ENCODE peak calls at places on chromosomes 1 and 21, in ten cellular contexts. E, R, F, C, I, J, N, K, Z and W are unnamed samples.

GRCh38 chr1:17696417-17697301 is 58.5 kb upstream of the ACTL8 start:
- DNase-seq in E (no peak), Z (peak), C (peak), I (peak), R (peak), N (no peak), J (no peak), K (peak), F (no peak), W (no peak)

GRCh38 chr1:215957692-215958091 is 390.6 kb downstream of the KCTD3 start:
- DNase-seq in E (no peak), N (no peak), F (no peak), R (peak), Z (peak), K (no peak), J (peak), C (no peak), I (no peak), W (no peak)

GRCh38 chr1:88311907-88312306 is 372.2 kb upstream of the PKN2 start:
- DNase-seq in Z (peak), R (no peak), F (no peak), K (no peak), I (no peak), J (no peak), C (no peak), E (no peak), N (no peak), W (no peak)

GRCh38 chr1:6003568-6004411 is 11.6 kb upstream of the NPHP4 start:
- DNase-seq in C (no peak), F (no peak), I (peak), E (no peak), N (no peak), K (no peak), J (peak), Z (no peak), R (no peak), W (no peak)

GRCh38 chr1:218787826-218788225 is 385.9 kb upstream of the LYPLAL1 start:
- DNase-seq in C (no peak), R (no peak), Z (no peak), I (no peak), K (no peak), J (no peak), F (no peak), E (no peak), N (no peak), W (no peak)

GRCh38 chr1:171919891-171920887 is 78.9 kb downstream of the DNM3 start:
- DNase-seq in J (no peak), K (no peak), I (no peak), F (no peak), Z (no peak), N (no peak), E (no peak), C (peak), R (no peak), W (no peak)

GRCh38 chr1:55472784-55473183 is 257.6 kb upstream of the USP24 start:
- DNase-seq in Z (no peak), I (peak), K (peak), J (no peak), C (peak), E (no peak), F (no peak), R (peak), N (no peak), W (no peak)

GRCh38 chr1:230572121-230573083 is 69.9 kb upstream of the COG2 start:
- DNase-seq in E (no peak), Z (peak), K (no peak), N (no peak), I (peak), F (no peak), J (no peak), C (no peak), R (no peak), W (no peak)

GRCh38 chr1:179288977-179289376 is 4.6 kb upstream of the SOAT1 start:
- DNase-seq in N (no peak), I (no peak), K (no peak), Z (no peak), E (no peak), F (no peak), J (no peak), C (no peak), R (no peak), W (no peak)

GRCh38 chr1:27787895-27788294 is 14.9 kb downstream of the STX12 start:
- DNase-seq in Z (peak), E (no peak), K (peak), R (peak), J (no peak), C (peak), I (no peak), F (no peak), N (no peak), W (no peak)

GRCh38 chr1:42779725-42780124 is 5.1 kb upstream of the TMEM269 start:
- DNase-seq in C (no peak), F (no peak), E (no peak), N (peak), J (no peak), Z (no peak), K (no peak), I (no peak), R (no peak), W (no peak)

GRCh38 chr1:59766463-59766862 is 48.3 kb upstream of the HOOK1 start:
- DNase-seq in N (no peak), C (peak), K (no peak), Z (no peak), I (no peak), F (no peak), R (peak), E (no peak), J (no peak), W (no peak)

GRCh38 chr1:155018617-155019348 is 14.8 kb downstream of the DCST2 start:
- DNase-seq in K (no peak), I (no peak), N (no peak), Z (no peak), C (peak), E (no peak), R (no peak), F (no peak), J (peak), W (no peak)

GRCh38 chr1:18482721-18483425 is 2.1 kb downstream of the KLHDC7A start:
- DNase-seq in I (no peak), J (no peak), K (no peak), E (no peak), C (no peak), R (no peak), N (no peak), F (no peak), Z (no peak), W (no peak)

GRCh38 chr1:91120421-91120820 is 98.6 kb upstream of the ZNF644 start:
- DNase-seq in J (no peak), R (no peak), N (no peak), I (no peak), F (no peak), Z (peak), K (no peak), E (no peak), C (peak), W (no peak)

GRCh38 chr1:180235077-180235501 is 5.0 kb downstream of the LHX4 start:
- DNase-seq in Z (no peak), I (no peak), R (no peak), K (no peak), F (no peak), E (no peak), C (no peak), J (no peak), N (no peak), W (no peak)

GRCh38 chr1:16980473-16981268 is at the start of gene MFAP2:
- DNase-seq in Z (peak), I (peak), E (no peak), J (no peak), F (no peak), R (peak), C (peak), N (no peak), K (no peak), W (no peak)

GRCh38 chr1:92840600-92840999 is 8.8 kb downstream of the RPL5 start:
- DNase-seq in N (no peak), I (no peak), R (no peak), J (no peak), Z (no peak), F (no peak), K (no peak), C (no peak), E (no peak), W (no peak)

GRCh38 chr1:31394628-31395193 is 18.3 kb upstream of the SERINC2 start:
- DNase-seq in Z (peak), K (peak), J (peak), R (peak), N (peak), C (peak), F (peak), I (peak), E (peak), W (peak)

GRCh38 chr1:8018492-8019228 is 7.4 kb downstream of the ERRFI1 start:
- DNase-seq in K (no peak), C (no peak), Z (no peak), I (no peak), J (peak), E (no peak), F (no peak), R (no peak), N (no peak), W (no peak)

GRCh38 chr1:938088-938683 is 14.5 kb downstream of the SAMD11 start:
- DNase-seq in Z (peak), J (no peak), I (no peak), R (peak), F (no peak), N (no peak), E (no peak), C (peak), K (no peak), W (peak)

GRCh38 chr1:53734650-53735211 is 4.2 kb downstream of the GLIS1 start:
- DNase-seq in J (no peak), K (no peak), E (no peak), R (no peak), C (peak), N (no peak), I (no peak), F (no peak), Z (peak), W (no peak)

GRCh38 chr1:15283500-15283899 is 36.5 kb downstream of the FHAD1 start:
- DNase-seq in F (no peak), R (no peak), J (no peak), N (no peak), Z (no peak), E (no peak), K (no peak), C (no peak), I (peak), W (no peak)

GRCh38 chr1:18636762-18637552 is 6.3 kb downstream of the PAX7 start:
- DNase-seq in C (no peak), I (no peak), E (no peak), K (no peak), J (no peak), N (no peak), R (no peak), Z (no peak), F (no peak), W (no peak)

GRCh38 chr1:51693420-51694144 is 76.7 kb downstream of the OSBPL9 start:
- DNase-seq in I (no peak), E (no peak), R (peak), K (peak), J (no peak), C (no peak), Z (no peak), F (no peak), N (no peak), W (peak)

GRCh38 chr1:29655945-29656866 is 419.9 kb downstream of the PTPRU start:
- DNase-seq in J (no peak), R (no peak), I (peak), Z (no peak), C (no peak), K (no peak), E (no peak), F (no peak), N (no peak), W (peak)

GRCh38 chr1:54335396-54336056 is 70.7 kb downstream of the SSBP3 start:
- DNase-seq in E (no peak), C (peak), K (peak), Z (peak), R (peak), F (no peak), I (no peak), N (no peak), J (no peak), W (no peak)

GRCh38 chr1:53343831-53344668 is 16.2 kb upstream of the LRP8 start:
- DNase-seq in Z (peak), N (no peak), E (no peak), R (no peak), J (no peak), C (peak), K (no peak), F (no peak), I (peak), W (no peak)

GRCh38 chr21:40752125-40752524 is 94.8 kb downstream of the DSCAM start:
- DNase-seq in K (no peak), E (no peak), N (no peak), J (peak), Z (no peak), I (peak), C (no peak), F (no peak), R (no peak), W (no peak)

GRCh38 chr21:19120591-19120990 is 717.0 kb upstream of the TMPRSS15 start:
- DNase-seq in Z (no peak), J (no peak), E (no peak), K (no peak), R (no peak), F (no peak), I (peak), C (no peak), N (no peak), W (no peak)

GRCh38 chr1:6688001-6688400 is 13.6 kb downstream of the DNAJC11 start:
- DNase-seq in R (peak), N (no peak), Z (no peak), F (no peak), E (no peak), C (peak), J (no peak), K (peak), I (no peak), W (no peak)

GRCh38 chr1:96782861-96783260 is 61.3 kb downstream of the PTBP2 start:
- DNase-seq in J (no peak), N (no peak), Z (no peak), I (no peak), K (no peak), F (no peak), C (peak), E (no peak), R (peak), W (no peak)

GRCh38 chr1:184811439-184812111 is 56.9 kb upstream of the EDEM3 start:
- DNase-seq in Z (no peak), I (no peak), R (peak), F (no peak), K (no peak), C (no peak), N (no peak), E (no peak), J (no peak), W (no peak)

GRCh38 chr21:41640756-41641509 is 125.9 kb downstream of the RIPK4 start:
- DNase-seq in F (no peak), E (no peak), C (peak), I (no peak), N (no peak), K (no peak), R (peak), J (no peak), Z (no peak), W (no peak)

GRCh38 chr1:176989023-176989422 is 175.5 kb downstream of the ASTN1 start:
- DNase-seq in I (no peak), N (no peak), J (no peak), F (no peak), Z (no peak), E (no peak), R (peak), C (peak), K (no peak), W (no peak)

GRCh38 chr1:168972887-168973286 is 133.6 kb upstream of the ATP1B1 start:
- DNase-seq in C (no peak), F (no peak), E (no peak), K (no peak), R (peak), N (no peak), I (no peak), J (no peak), Z (no peak), W (no peak)

GRCh38 chr1:59156526-59157196 is 140.2 kb upstream of the FGGY start:
- DNase-seq in F (no peak), E (no peak), N (no peak), K (peak), I (peak), R (no peak), J (peak), C (no peak), Z (peak), W (no peak)